ENCODE peak calls at places on chromosomes 2 and 18, in five cellular contexts. A is adipocyte; M is ovary; Q is neural progenitor cell; B is effector memory CD4-positive, alpha-beta T cell. C is an unnamed sample. For H3K27me3, the result is how much of the 10 kb centered on the place peaks cover.

GRCh38 chr2:221715783-221716386 is 143.8 kb upstream of the EPHA4 start:
- DNase-seq in Q (no peak), A (no peak), B (no peak), M (no peak), C (no peak)

GRCh38 chr2:39642054-39642742 is 23.5 kb upstream of the TMEM178A start:
- DNase-seq in Q (peak), B (no peak), A (peak), M (no peak), C (peak)

GRCh38 chr2:42767899-42768705 is 4.2 kb upstream of the OXER1 start:
- DNase-seq in Q (no peak), M (no peak), A (no peak), B (no peak), C (no peak)

GRCh38 chr2:201523506-201523905 is 72.0 kb downstream of the STRADB start:
- DNase-seq in M (no peak), Q (no peak), B (no peak), A (peak), C (no peak)

GRCh38 chr2:88671786-88672427 is 19.6 kb upstream of the RPIA start:
- DNase-seq in A (peak), Q (peak), B (no peak), M (no peak), C (no peak)

GRCh38 chr2:225090746-225091145 is 48.5 kb upstream of the DOCK10 start:
- DNase-seq in Q (no peak), A (no peak), B (no peak), M (no peak), C (no peak)

GRCh38 chr2:58594175-58594574 is 353.1 kb upstream of the FANCL start:
- DNase-seq in B (no peak), M (no peak), Q (peak), A (no peak), C (peak)

GRCh38 chr2:166568409-166568808 is 74.4 kb upstream of the SCN7A start:
- DNase-seq in B (no peak), M (no peak), A (no peak), Q (no peak), C (no peak)

GRCh38 chr2:100754951-100755350 is 65.0 kb upstream of the NPAS2 start:
- DNase-seq in Q (no peak), B (no peak), M (no peak), A (no peak), C (no peak)

GRCh38 chr2:232488097-232488711 is 570 bp upstream of the ECEL1 start:
- DNase-seq in B (no peak), Q (peak), A (no peak), M (peak), C (no peak)

GRCh38 chr2:11870584-11870983 is 124.2 kb downstream of the LPIN1 start:
- DNase-seq in A (no peak), Q (no peak), M (no peak), B (no peak), C (no peak)

DNA sequence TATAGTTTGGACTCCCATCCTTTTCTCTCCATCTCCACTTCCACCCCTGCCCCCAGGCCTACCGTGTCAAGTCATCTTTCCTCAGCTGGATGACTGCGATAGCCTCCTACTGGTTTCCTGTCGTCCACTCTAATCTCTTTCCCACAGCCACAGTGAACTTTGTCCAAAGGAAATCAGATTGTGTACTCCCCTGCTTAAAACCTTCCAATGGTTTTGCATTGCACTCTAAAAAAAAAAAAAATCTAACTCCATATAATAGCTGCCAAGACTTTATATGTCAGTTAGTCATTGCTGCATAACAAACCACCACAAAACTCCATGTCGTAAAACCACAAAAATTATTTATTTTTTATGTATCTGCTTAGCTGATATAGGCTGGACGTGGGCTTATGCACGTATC is 160.2 kb upstream of the CCDC68 start:
- DNase-seq in B (no peak), Q (no peak), M (no peak), A (no peak), C (no peak)
- H3K27me3 ChIP-seq in B (under half), Q (under half), M (under half), A (under half), C (under half)

DNA sequence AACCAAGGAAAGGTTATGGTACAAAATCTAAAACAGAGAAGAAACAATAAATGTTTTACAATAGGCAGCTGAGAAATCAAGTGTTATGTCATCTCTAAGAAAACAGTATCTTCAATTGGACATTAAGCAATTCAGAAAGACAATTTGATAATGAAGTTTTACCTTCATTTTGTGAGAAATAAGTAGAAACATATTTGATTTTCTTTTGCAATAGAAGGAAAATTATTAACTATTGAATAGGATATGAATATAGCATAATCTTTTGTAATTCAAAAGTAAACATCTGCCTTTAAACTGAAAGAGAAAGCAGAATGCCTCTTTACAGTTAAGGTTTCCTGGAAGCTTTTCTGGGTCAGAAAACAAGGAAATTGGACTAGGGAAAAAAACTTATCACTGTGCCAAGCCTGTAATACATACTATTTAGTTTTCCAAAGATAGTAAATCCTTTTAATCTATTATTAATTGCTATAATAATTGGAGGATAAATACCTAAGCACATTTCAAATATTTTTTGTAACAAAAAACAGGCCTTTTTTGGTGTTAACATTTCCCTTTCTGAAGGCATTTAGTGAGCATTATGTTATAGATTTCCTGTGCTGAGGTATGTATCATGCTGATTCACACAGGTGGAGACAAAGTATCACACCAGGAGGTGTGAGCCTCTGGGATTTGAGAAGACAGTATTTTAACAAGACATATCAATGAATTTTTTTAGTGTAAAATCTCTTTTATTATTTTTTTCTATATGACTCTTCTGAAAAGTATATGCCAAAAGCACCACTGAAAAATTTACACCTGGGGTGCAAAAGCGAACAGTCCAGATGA is 947.0 kb upstream of the CDH2 start:
- DNase-seq in B (no peak), A (peak), M (no peak), Q (no peak), C (no peak)
- H3K4me3 ChIP-seq in B (no peak), A (no peak), M (no peak), Q (no peak), C (no peak)

GRCh38 chr2:153873062-153874048 is 1.6 kb downstream of the GALNT13 start:
- DNase-seq in Q (peak), B (no peak), A (no peak), M (no peak), C (no peak)
- H3K27me3 ChIP-seq in Q (half or more), B (under half), A (under half), M (under half), C (under half)

DNA sequence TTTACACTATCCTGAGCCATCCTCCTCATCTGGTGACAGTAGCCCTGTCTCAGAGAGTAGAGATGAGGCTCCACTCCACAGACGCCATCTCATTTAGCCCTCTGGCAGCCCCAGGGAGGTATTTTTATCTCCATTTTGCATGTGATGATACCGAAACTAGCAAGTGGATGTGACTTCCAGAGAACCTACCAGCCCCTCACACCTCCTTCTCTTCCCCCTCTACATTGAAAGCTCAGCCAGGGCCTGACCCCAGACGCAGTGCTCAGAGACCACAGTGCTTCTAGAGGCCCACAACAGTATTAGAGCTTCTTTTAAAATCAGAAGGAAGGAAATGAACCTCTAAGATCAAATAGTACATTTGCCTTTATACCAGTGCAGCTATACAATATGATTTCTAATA is 8.3 kb downstream of the GYPC start:
- DNase-seq in Q (no peak), A (no peak), B (no peak), M (no peak), C (no peak)
- H3K4me3 ChIP-seq in Q (no peak), A (no peak), B (no peak), M (no peak), C (no peak)

DNA sequence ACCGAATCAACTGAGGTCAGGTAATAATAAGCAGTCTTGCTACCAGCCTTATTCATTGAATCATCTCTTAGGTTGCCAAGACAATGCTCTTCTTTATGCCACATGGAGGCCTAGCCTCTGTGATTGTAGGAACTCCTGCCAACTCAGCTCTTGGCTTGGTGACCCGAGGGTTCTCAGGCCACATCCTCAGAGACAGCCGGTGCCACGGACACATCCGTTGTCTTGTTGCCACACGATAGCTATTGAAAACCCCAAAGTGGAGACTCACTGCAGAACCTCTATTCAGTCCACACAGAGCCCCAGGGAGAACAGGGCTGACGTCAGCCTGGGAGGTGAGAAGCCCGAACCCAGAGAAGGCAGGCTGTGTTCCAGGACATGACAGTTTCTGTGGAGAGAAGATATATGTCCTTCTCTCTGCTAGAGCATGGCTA is 53.5 kb upstream of the TGFA start:
- DNase-seq in Q (no peak), A (no peak), B (no peak), M (no peak), C (peak)
- H3K27me3 ChIP-seq in Q (under half), A (under half), B (under half), M (under half), C (under half)

GRCh38 chr2:173355132-173355865 is 627 bp downstream of the CDCA7 start:
- DNase-seq in Q (peak), A (peak), M (peak), B (no peak), C (peak)

GRCh38 chr2:173359231-173359630 is 4.6 kb downstream of the CDCA7 start:
- DNase-seq in B (no peak), M (no peak), A (no peak), Q (no peak), C (peak)

GRCh38 chr2:173355866-173356508 is 1.3 kb downstream of the CDCA7 start:
- DNase-seq in A (no peak), M (no peak), Q (no peak), B (no peak), C (peak)

GRCh38 chr2:173358617-173359016 is 3.9 kb downstream of the CDCA7 start:
- DNase-seq in Q (no peak), A (no peak), M (no peak), B (no peak), C (no peak)

GRCh38 chr2:173357351-173357750 is 2.7 kb downstream of the CDCA7 start:
- DNase-seq in M (no peak), Q (no peak), A (no peak), B (no peak), C (no peak)
- H3K4me3 ChIP-seq in M (no peak), Q (no peak), A (no peak), B (no peak), C (no peak)

DNA sequence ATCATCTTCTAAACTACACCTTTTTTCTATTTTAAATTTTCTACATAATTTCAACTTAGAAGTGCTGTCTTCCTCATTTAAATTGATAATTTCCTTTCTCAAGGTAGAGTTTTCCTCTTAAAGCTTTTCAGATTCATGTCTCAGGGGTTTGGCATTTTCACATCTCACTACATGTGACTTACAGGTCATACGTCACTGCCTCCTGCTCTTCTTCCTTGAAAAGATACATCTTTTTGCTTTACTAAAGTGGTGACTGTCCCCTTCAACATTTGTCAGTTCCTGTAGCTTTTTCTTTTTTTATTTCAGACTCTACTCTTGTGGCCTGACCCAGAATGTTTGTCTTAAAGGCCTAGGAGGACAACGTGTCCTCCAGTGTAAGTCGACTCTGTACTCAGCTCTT is 17.1 kb upstream of the RUFY4 start:
- DNase-seq in A (no peak), M (no peak), Q (no peak), B (no peak), C (no peak)
- H3K27me3 ChIP-seq in A (under half), M (under half), Q (under half), B (under half), C (under half)

GRCh38 chr2:73987109-73987947 is 2.6 kb downstream of the TET3 start:
- DNase-seq in M (no peak), Q (peak), A (no peak), B (no peak), C (peak)

GRCh38 chr2:73990531-73990930 is 5.8 kb downstream of the TET3 start:
- DNase-seq in A (no peak), B (no peak), M (no peak), Q (no peak), C (no peak)

GRCh38 chr2:73989972-73990371 is 5.3 kb downstream of the TET3 start:
- DNase-seq in A (no peak), Q (no peak), M (no peak), B (no peak), C (no peak)

GRCh38 chr2:73986085-73986680 is 1.5 kb downstream of the TET3 start:
- DNase-seq in A (no peak), Q (no peak), M (no peak), B (no peak), C (no peak)

DNA sequence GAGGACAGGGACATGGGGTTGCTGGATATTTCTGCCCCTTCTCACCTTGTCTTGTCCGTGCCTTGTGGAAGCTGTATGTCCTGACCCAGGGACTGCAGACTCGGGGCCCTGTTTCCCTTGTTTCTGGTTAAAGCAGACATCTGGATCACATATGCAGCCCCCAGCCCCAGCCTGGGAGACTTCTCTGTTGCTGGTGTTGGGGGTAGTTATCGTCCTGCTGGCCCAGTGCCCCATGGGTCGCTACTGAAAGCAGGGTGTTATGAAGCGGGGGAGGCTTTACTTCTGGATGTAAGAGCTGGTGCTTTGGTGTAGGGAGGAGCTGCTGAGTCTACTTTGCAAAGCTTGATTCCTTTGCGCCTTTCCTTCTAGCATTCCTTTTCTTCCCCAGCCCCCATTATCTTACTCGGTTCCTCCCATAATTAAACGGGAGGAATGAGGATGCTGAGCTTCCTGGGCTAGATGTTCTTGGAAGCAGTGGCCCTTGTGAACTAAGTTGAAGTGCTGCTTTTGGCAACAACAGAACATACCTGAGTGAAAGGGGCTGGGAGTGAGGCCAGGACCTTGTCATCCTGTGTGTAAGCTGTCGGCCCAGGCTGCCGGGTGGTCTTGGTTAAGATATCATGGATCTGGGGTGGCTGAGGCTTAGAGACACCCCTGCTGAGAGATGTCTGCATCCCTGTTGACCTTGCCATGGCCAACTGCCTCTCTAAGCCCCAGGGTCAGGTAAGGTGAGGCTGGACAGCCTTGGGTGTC is 3.4 kb downstream of the TET3 start:
- DNase-seq in M (no peak), Q (no peak), A (no peak), B (no peak), C (no peak)
- H3K4me3 ChIP-seq in M (no peak), Q (peak), A (no peak), B (peak), C (peak)

C was measured in MG63.